ENCODE peak calls at places on chromosome X, in five cellular contexts. N is right cardiac atrium, V is GM23338, L is hepatocyte, W is pancreas. E is an unnamed sample. For H3K4me1, the result is how much of the 10 kb centered on the place peaks cover.

GRCh38 chrX:69932323-69932722 is 117.4 kb downstream of the AWAT2 start:
- DNase-seq in L (no peak), N (no peak), V (no peak), W (no peak), E (no peak)

GRCh38 chrX:151816914-151817313 is 82.4 kb downstream of the CNGA2 start:
- DNase-seq in W (no peak), N (no peak), V (no peak), L (no peak), E (no peak)

GRCh38 chrX:9390121-9390520 is 74.7 kb upstream of the TBL1X start:
- DNase-seq in W (no peak), V (no peak), L (no peak), N (no peak), E (no peak)

GRCh38 chrX:108763559-108763958 is 27.2 kb upstream of the IRS4 start:
- DNase-seq in W (no peak), N (no peak), L (no peak), V (no peak), E (no peak)

GRCh38 chrX:153708415-153708814 is 15.8 kb downstream of the BCAP31 start:
- DNase-seq in W (peak), N (peak), V (peak), L (peak), E (peak)

GRCh38 chrX:10679387-10679786 is 59.0 kb upstream of the MID1 start:
- DNase-seq in V (no peak), L (no peak), W (no peak), N (no peak), E (no peak)

GRCh38 chrX:153944140-153944799 is at the start of gene RENBP:
- DNase-seq in W (no peak), N (peak), L (peak), V (peak), E (no peak)

GRCh38 chrX:27838176-27838575 is 30.4 kb downstream of the MAGEB10 start:
- DNase-seq in L (no peak), W (no peak), V (no peak), N (no peak), E (no peak)

GRCh38 chrX:115255003-115255402 is 21.1 kb upstream of the LRCH2 start:
- DNase-seq in L (no peak), N (no peak), V (no peak), W (no peak), E (no peak)

GRCh38 chrX:115264009-115264408 is 25.5 kb upstream of the LUZP4 start:
- DNase-seq in V (no peak), W (no peak), N (no peak), L (no peak), E (no peak)

GRCh38 chrX:115261148-115261547 is 27.3 kb upstream of the LRCH2 start:
- DNase-seq in W (no peak), N (no peak), L (no peak), V (no peak), E (no peak)

GRCh38 chrX:115260330-115260729 is 26.4 kb upstream of the LRCH2 start:
- DNase-seq in L (peak), W (no peak), N (no peak), V (no peak), E (no peak)

GRCh38 chrX:115259238-115259875 is 25.5 kb upstream of the LRCH2 start:
- DNase-seq in N (no peak), L (peak), W (no peak), V (no peak), E (no peak)
- H3K4me1 ChIP-seq in N (under half), L (under half), W (under half), V (under half), E (under half)

GRCh38 chrX:95291561-95291960 is 1393.1 kb upstream of the DIAPH2 start:
- DNase-seq in W (no peak), V (no peak), L (no peak), N (no peak), E (no peak)

GRCh38 chrX:95290455-95290854 is 1394.2 kb upstream of the DIAPH2 start:
- DNase-seq in V (no peak), W (no peak), N (no peak), L (peak), E (no peak)
- H3K4me1 ChIP-seq in V (under half), W (under half), N (under half), L (under half), E (under half)

GRCh38 chrX:103441878-103442535 is 65.7 kb downstream of the BEX3 start:
- DNase-seq in L (no peak), V (no peak), W (no peak), N (no peak), E (peak)
- H3K4me1 ChIP-seq in L (under half), V (under half), W (under half), N (under half), E (under half)

GRCh38 chrX:2698604-2699003 is 7.5 kb downstream of the CD99 start:
- DNase-seq in N (no peak), V (no peak), W (no peak), L (no peak), E (no peak)
- H3K4me1 ChIP-seq in N (under half), V (under half), W (under half), L (under half), E (under half)

GRCh38 chrX:110000854-110001701 is 1.8 kb upstream of the TMEM164 start:
- DNase-seq in V (no peak), L (no peak), W (no peak), N (no peak), E (no peak)

GRCh38 chrX:110002300-110003166 is at the start of gene TMEM164:
- DNase-seq in W (peak), N (peak), L (peak), V (peak), E (peak)

GRCh38 chrX:110001702-110002299 is 1.1 kb upstream of the TMEM164 start:
- DNase-seq in L (no peak), W (no peak), N (no peak), V (no peak), E (no peak)

GRCh38 chrX:109997786-109998452 is 5.0 kb upstream of the TMEM164 start:
- DNase-seq in W (no peak), V (no peak), L (no peak), N (no peak), E (no peak)

GRCh38 chrX:110000000-110000399 is 2.9 kb upstream of the TMEM164 start:
- DNase-seq in N (no peak), W (no peak), L (no peak), V (no peak), E (no peak)
- H3K4me1 ChIP-seq in N (under half), W (under half), L (under half), V (under half), E (under half)

GRCh38 chrX:123172874-123173273 is 11.2 kb upstream of the GRIA3 start:
- DNase-seq in L (no peak), W (no peak), V (no peak), N (no peak), E (no peak)
- H3K4me1 ChIP-seq in L (under half), W (under half), V (under half), N (under half), E (under half)

GRCh38 chrX:38970074-38970473 is 168.8 kb downstream of the MID1IP1 start:
- DNase-seq in N (no peak), L (no peak), V (no peak), W (no peak), E (no peak)
- H3K4me1 ChIP-seq in N (under half), L (under half), V (under half), W (under half), E (under half)

DNA sequence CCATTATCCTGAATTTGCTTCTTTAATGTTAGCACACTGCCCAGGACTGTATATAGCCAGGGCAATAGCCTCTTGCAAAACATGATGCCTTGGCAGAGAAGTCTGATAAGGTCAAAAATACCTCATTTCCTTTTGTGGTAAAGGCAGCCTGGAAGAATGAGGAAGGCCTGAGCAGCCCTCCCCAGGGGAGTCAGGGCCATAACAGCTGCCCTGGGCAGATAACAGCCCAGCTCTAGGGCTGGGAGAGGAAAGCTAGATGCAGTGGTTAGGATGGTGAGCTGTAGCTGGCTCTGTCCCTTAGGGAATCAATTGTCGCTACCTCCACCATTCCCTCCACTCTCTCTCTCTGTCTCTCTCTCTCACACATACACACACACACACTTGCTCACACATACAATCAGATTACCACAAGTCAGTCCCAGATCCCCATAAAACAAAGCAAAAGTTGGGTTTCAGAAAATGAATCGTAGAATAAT is 29.2 kb downstream of the EFHC2 start:
- DNase-seq in W (no peak), L (peak), N (peak), V (no peak), E (no peak)
- H3K4me1 ChIP-seq in W (under half), L (under half), N (under half), V (under half), E (under half)

DNA sequence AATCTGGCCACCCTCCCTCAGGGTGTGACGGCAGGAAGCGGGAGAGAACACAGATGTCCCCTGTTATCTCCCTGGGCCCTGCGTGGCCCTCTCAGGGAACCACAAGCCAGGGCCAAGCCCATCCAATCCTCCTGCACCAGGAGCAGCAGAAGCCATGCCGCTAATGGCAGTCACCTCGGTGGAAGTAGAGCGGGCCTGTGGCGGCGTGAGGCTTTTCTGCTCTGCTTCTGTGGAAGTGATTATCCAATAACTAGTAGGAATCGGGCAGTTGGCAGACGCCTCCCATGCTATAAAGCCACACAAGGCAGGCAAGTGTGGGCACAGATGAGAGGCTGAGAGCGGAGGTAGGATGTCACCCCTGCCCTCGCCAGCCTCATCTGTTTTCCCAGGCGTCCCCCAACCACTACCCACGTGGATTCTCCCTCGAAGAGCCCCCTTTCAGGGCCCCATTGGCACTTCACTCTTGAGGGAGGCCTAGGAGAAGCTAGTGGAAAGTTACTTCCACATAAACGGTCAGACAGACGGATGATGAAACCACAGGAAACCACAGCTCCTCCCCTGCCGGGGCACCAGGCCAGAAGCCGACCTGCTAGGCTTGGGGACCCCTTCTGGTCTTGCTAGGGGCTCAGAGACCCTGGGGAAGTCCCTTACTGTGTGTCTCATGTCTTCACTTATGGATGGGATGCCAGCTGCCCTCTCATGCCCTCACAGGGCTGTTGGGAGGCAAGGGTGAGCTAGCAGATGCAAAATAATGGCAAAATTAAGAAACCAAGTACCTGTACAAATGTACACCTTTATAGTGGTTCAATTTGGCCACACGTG is 18.8 kb upstream of the TMSB4X start:
- DNase-seq in W (peak), L (peak), V (no peak), N (peak), E (no peak)
- H3K4me1 ChIP-seq in W (under half), L (under half), V (under half), N (under half), E (under half)

E was measured in breast epithelium.